ENCODE peak calls at places on chromosomes 11 and 22, in nine cellular contexts. K, G, H, C, P, A, Y, X and L are unnamed samples.

GRCh38 chr11:12161137-12161536 is 50.7 kb downstream of the MICAL2 start:
- DNase-seq in Y (no peak), K (no peak), H (no peak), P (no peak), A (peak), X (no peak), G (no peak), C (no peak), L (no peak)

GRCh38 chr22:50048066-50048765 is 9.9 kb downstream of the TTLL8 start:
- DNase-seq in A (no peak), H (no peak), C (no peak), G (no peak), X (no peak), P (no peak), K (no peak), Y (no peak), L (no peak)

GRCh38 chr11:12214751-12215150 is 104.4 kb downstream of the MICAL2 start:
- DNase-seq in K (no peak), G (no peak), H (no peak), A (no peak), P (no peak), X (no peak), Y (no peak), C (peak), L (no peak)

GRCh38 chr11:96465537-96465936 is 75.7 kb downstream of the JRKL start:
- DNase-seq in X (no peak), K (no peak), Y (no peak), G (no peak), P (no peak), A (no peak), C (no peak), H (no peak), L (no peak)

GRCh38 chr11:48052183-48053040 is 72.1 kb downstream of the PTPRJ start:
- DNase-seq in C (peak), H (no peak), X (no peak), K (peak), A (no peak), P (no peak), Y (no peak), G (no peak), L (no peak)

GRCh38 chr22:35882226-35883027 is 146.2 kb downstream of the RBFOX2 start:
- DNase-seq in X (no peak), G (no peak), H (peak), K (no peak), Y (peak), P (no peak), A (no peak), C (no peak), L (no peak)

GRCh38 chr22:46652930-46653331 is 32.7 kb downstream of the GRAMD4 start:
- DNase-seq in H (no peak), K (no peak), X (no peak), Y (no peak), P (no peak), G (no peak), A (peak), C (peak), L (no peak)

GRCh38 chr11:12402027-12402426 is 24.7 kb downstream of the PARVA start:
- DNase-seq in X (no peak), P (no peak), A (no peak), Y (no peak), H (no peak), G (no peak), K (no peak), C (no peak), L (no peak)